ENCODE peak calls at places on chromosomes 12 and 14, in seven cellular contexts. J is astrocyte, N is AG09319, Z is activated T-cell treated with anti-CD3 and anti-CD28 coated beads for 1 hour, M is NCI-H1092, O is D341Med, K is NCI-H146. V is an unnamed sample.

GRCh38 chr14:50049703-50050102 is 66.7 kb downstream of the VCPKMT start:
- DNase-seq in Z (no peak), N (no peak), O (no peak), K (no peak), J (no peak), M (no peak), V (no peak)

GRCh38 chr12:66755727-66756395 is 77.0 kb upstream of the GRIP1 start:
- DNase-seq in N (no peak), Z (no peak), K (no peak), J (no peak), O (no peak), M (no peak), V (no peak)

GRCh38 chr12:104549820-104550480 is 93.2 kb downstream of the CHST11 start:
- DNase-seq in O (no peak), J (peak), N (no peak), M (no peak), K (no peak), Z (no peak), V (no peak)

GRCh38 chr14:22478247-22478646 is 110.8 kb downstream of the DAD1 start:
- DNase-seq in J (no peak), O (no peak), Z (no peak), N (no peak), K (no peak), M (no peak), V (no peak)

GRCh38 chr12:50166776-50167025 is 468 bp downstream of the CERS5 start:
- DNase-seq in N (no peak), M (no peak), J (peak), K (no peak), Z (peak), O (no peak), V (no peak)

GRCh38 chr12:74816398-74817175 is 279.0 kb downstream of the ATXN7L3B start:
- DNase-seq in K (no peak), M (no peak), Z (no peak), J (no peak), O (no peak), N (no peak), V (no peak)

GRCh38 chr12:67981236-67982164 is 7.7 kb upstream of the IFNG-AS1 start:
- DNase-seq in N (peak), O (no peak), K (peak), M (no peak), J (peak), Z (no peak), V (no peak)

GRCh38 chr14:53450871-53451270 is 297.7 kb upstream of the DDHD1 start:
- DNase-seq in J (peak), Z (no peak), O (no peak), K (no peak), M (peak), N (no peak), V (no peak)

GRCh38 chr12:102957339-102958050 is at the start of gene ASCL1:
- DNase-seq in Z (no peak), O (peak), J (peak), K (peak), N (no peak), M (peak), V (no peak)

GRCh38 chr14:69654109-69654508 is 42.7 kb downstream of the SUSD6 start:
- DNase-seq in M (no peak), J (no peak), Z (no peak), O (no peak), K (no peak), N (no peak), V (no peak)

GRCh38 chr14:32826404-32827082 is 112.1 kb upstream of the NPAS3 start:
- DNase-seq in O (peak), M (peak), N (no peak), K (peak), J (peak), Z (no peak), V (no peak)

GRCh38 chr12:118685983-118686607 is 295.2 kb upstream of the SRRM4 start:
- DNase-seq in J (no peak), O (no peak), M (no peak), K (no peak), Z (no peak), N (no peak), V (no peak)

GRCh38 chr12:63151898-63152700 is 1.1 kb upstream of the AVPR1A start:
- DNase-seq in K (peak), J (peak), N (peak), Z (no peak), M (peak), O (peak), V (peak)

V was measured in iPS DF 6.9.